ENCODE peak calls at places on chromosomes 1 and 21, in nine cellular contexts. R, P, V, Y, G, B, X, A and C are unnamed samples.

GRCh38 chr1:166111430-166111829 is 55.4 kb downstream of the FAM78B start:
- DNase-seq in G (no peak), A (no peak), P (no peak), X (no peak), B (no peak), V (no peak), Y (no peak), R (no peak), C (no peak)

GRCh38 chr1:17201201-17202021 is 3.5 kb upstream of the PADI1 start:
- DNase-seq in X (no peak), R (peak; percentile 13), B (peak; percentile 7), A (no peak), G (peak; percentile 82), V (no peak), P (no peak), Y (no peak), C (no peak)

GRCh38 chr1:201505505-201505893 is 1.4 kb downstream of the CSRP1 start:
- DNase-seq in X (no peak), Y (peak; percentile 68), A (no peak), B (no peak), P (peak; percentile 68), R (no peak), V (peak; percentile 70), G (no peak), C (no peak)

GRCh38 chr1:110494522-110495406 is 24.2 kb downstream of the KCNA10 start:
- DNase-seq in V (no peak), Y (no peak), A (no peak), G (no peak), P (peak; percentile 36), X (no peak), R (no peak), B (no peak), C (no peak)

GRCh38 chr1:44584167-44584566 is 90.1 kb downstream of the TMEM53 start:
- DNase-seq in G (peak; percentile 84), B (no peak), Y (no peak), V (no peak), P (peak; percentile 57), A (no peak), R (no peak), X (no peak), C (peak; percentile 75)

GRCh38 chr1:160993544-160993943 is 27.4 kb downstream of the F11R start:
- DNase-seq in X (peak; percentile 73), G (no peak), V (peak; percentile 88), A (no peak), P (no peak), R (no peak), Y (no peak), B (no peak), C (peak; percentile 93)

GRCh38 chr1:220011620-220012019 is 34.7 kb downstream of the EPRS1 start:
- DNase-seq in X (no peak), V (no peak), R (no peak), A (no peak), Y (no peak), P (no peak), G (no peak), B (no peak), C (no peak)

GRCh38 chr1:20209471-20209870 is 23.2 kb upstream of the PLA2G2C start:
- DNase-seq in P (no peak), R (no peak), B (no peak), G (no peak), X (no peak), Y (no peak), A (no peak), V (no peak), C (no peak)

GRCh38 chr1:39668111-39668510 is 3.8 kb downstream of the NT5C1A start:
- DNase-seq in R (no peak), Y (no peak), X (no peak), P (no peak), G (no peak), A (no peak), V (no peak), B (no peak), C (no peak)

GRCh38 chr1:50615036-50615750 is 191.9 kb upstream of the DMRTA2 start:
- DNase-seq in R (no peak), P (no peak), A (no peak), V (no peak), X (no peak), B (no peak), Y (no peak), G (no peak), C (peak; percentile 9)

GRCh38 chr1:78864175-78864574 is 142.4 kb downstream of the ADGRL4 start:
- DNase-seq in R (no peak), G (no peak), A (no peak), B (no peak), Y (no peak), V (no peak), P (no peak), X (no peak), C (no peak)

GRCh38 chr1:241518447-241519307 is 878 bp downstream of the FH start:
- DNase-seq in V (peak; percentile 44), B (no peak), A (no peak), X (peak; percentile 33), R (peak; percentile 30), G (peak; percentile 4), Y (no peak), P (peak; percentile 13), C (peak; percentile 25)

GRCh38 chr1:114153621-114154145 is at the start of gene SYT6:
- DNase-seq in V (no peak), G (no peak), P (no peak), B (no peak), X (no peak), R (no peak), Y (no peak), A (peak; percentile 40), C (no peak)

GRCh38 chr1:53736290-53736689 is 2.7 kb downstream of the GLIS1 start:
- DNase-seq in V (peak; percentile 89), R (no peak), A (no peak), G (no peak), Y (no peak), B (no peak), X (no peak), P (no peak), C (no peak)

GRCh38 chr1:241902376-241903067 is 54.5 kb downstream of the EXO1 start:
- DNase-seq in G (no peak), P (no peak), X (no peak), Y (no peak), R (no peak), V (peak; percentile 43), B (no peak), A (no peak), C (no peak)

GRCh38 chr21:32515869-32516268 is 69.5 kb downstream of the TCP10L start:
- DNase-seq in X (peak; percentile 75), P (no peak), B (no peak), G (no peak), R (no peak), V (peak; percentile 81), Y (no peak), A (no peak), C (peak; percentile 64)

GRCh38 chr1:204848579-204848978 is 22.1 kb upstream of the NFASC start:
- DNase-seq in P (no peak), R (no peak), Y (no peak), A (no peak), G (no peak), X (no peak), B (no peak), V (no peak), C (no peak)